ENCODE peak calls at places on chromosome 11, in four cellular contexts. Y, U, K and I are unnamed samples.

GRCh38 chr11:31802990-31803812 is 7.9 kb downstream of the PAX6 start:
- DNase-seq in K (peak; percentile 54), Y (no peak), U (no peak), I (no peak)

GRCh38 chr11:66951135-66951534 is 7.0 kb downstream of the PC start:
- DNase-seq in K (peak; percentile 62), U (no peak), Y (no peak), I (no peak)

GRCh38 chr11:118914178-118914918 is 11.4 kb downstream of the BCL9L start:
- DNase-seq in U (no peak), Y (no peak), K (peak; percentile 51), I (no peak)

GRCh38 chr11:86869966-86870570 is 69.7 kb downstream of the PRSS23 start:
- DNase-seq in Y (peak; percentile 51), K (peak; percentile 74), U (peak; percentile 63), I (peak; percentile 67)

GRCh38 chr11:9506489-9507343 is 45.9 kb downstream of the ZNF143 start:
- DNase-seq in K (peak; percentile 92), Y (peak; percentile 74), U (peak; percentile 81), I (peak; percentile 77)

GRCh38 chr11:69552951-69553350 is 71.5 kb downstream of the LINC01488 start:
- DNase-seq in U (no peak), K (no peak), Y (no peak), I (no peak)

GRCh38 chr11:74672956-74673895 is 58.0 kb downstream of the CHRDL2 start:
- DNase-seq in Y (no peak), K (no peak), U (peak; percentile 100), I (peak; percentile 95)

GRCh38 chr11:14764899-14765527 is 121.4 kb downstream of the PDE3B start:
- DNase-seq in U (peak; percentile 3), Y (no peak), K (no peak), I (peak; percentile 52)

GRCh38 chr11:129202646-129203045 is 10.5 kb upstream of the ARHGAP32 start:
- DNase-seq in Y (no peak), U (no peak), K (no peak), I (no peak)

GRCh38 chr11:125457814-125458343 is 38.2 kb downstream of the FEZ1 start:
- DNase-seq in K (peak; percentile 18), U (peak; percentile 81), Y (no peak), I (no peak)

GRCh38 chr11:124746621-124747243 is 5.3 kb downstream of the VSIG2 start:
- DNase-seq in K (peak; percentile 93), Y (no peak), U (peak; percentile 72), I (peak; percentile 74)

GRCh38 chr11:65404210-65404609 is 17.8 kb downstream of the FRMD8 start:
- DNase-seq in Y (no peak), K (no peak), U (no peak), I (no peak)

GRCh38 chr11:132626446-132626845 is 905.9 kb downstream of the OPCML start:
- DNase-seq in Y (no peak), U (no peak), K (no peak), I (no peak)

GRCh38 chr11:75013051-75013450 is 24.3 kb downstream of the NEU3 start:
- DNase-seq in K (peak; percentile 25), U (peak; percentile 45), Y (no peak), I (peak; percentile 18)

GRCh38 chr11:128904303-128904871 is 13.2 kb downstream of the KCNJ5 start:
- DNase-seq in U (no peak), Y (no peak), K (peak; percentile 20), I (peak; percentile 30)

GRCh38 chr11:90330632-90331031 is 107.8 kb upstream of the CHORDC1 start:
- DNase-seq in K (no peak), Y (no peak), U (no peak), I (no peak)

GRCh38 chr11:27281740-27282139 is 81.3 kb downstream of the CCDC34 start:
- DNase-seq in K (peak; percentile 97), Y (no peak), U (no peak), I (no peak)

GRCh38 chr11:107691003-107691402 is 20.9 kb downstream of the SLN start:
- DNase-seq in U (peak; percentile 36), Y (no peak), K (no peak), I (no peak)
- H2AK5ac ChIP-seq in U (no peak overlapping the region), Y (no peak overlapping the region), K (no peak overlapping the region), I (no peak overlapping the region)

DNA sequence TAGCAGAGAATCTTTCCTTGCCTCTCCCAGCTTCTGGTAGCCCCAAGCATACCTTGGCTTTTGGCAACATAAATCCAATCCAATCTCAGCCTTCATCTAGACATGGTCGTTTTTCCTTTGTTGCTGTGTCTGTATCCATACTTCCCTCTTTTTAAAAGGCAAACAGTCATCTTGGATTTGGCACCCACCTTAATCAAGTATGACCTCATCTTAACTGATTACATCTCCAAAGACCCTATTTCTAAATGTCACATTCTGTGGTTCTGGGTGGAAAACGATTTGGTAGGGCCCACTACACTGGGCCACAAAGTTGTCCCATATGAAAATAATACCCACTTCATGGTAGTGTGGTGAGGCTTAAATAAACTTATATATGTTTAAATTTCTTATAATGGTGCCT is 852 bp downstream of the BUD13 start:
- DNase-seq in Y (no peak), U (no peak), K (peak; percentile 22), I (peak; percentile 14)
- H2AK5ac ChIP-seq in Y (no peak overlapping the region), U (peak overlapping the region; percentile 2), K (no peak overlapping the region), I (no peak overlapping the region)

GRCh38 chr11:78170413-78170812 is 18.0 kb downstream of the KCTD21 start:
- DNase-seq in Y (no peak), U (no peak), K (no peak), I (no peak)
- H2AK5ac ChIP-seq in Y (peak overlapping the region; percentile 11), U (peak overlapping the region; percentile 52), K (no peak overlapping the region), I (no peak overlapping the region)

GRCh38 chr11:116881153-116881552 is 43.7 kb upstream of the APOA1 start:
- DNase-seq in U (no peak), Y (no peak), K (no peak), I (no peak)
- H2AK5ac ChIP-seq in U (peak overlapping the region; percentile 84), Y (no peak overlapping the region), K (no peak overlapping the region), I (peak overlapping the region; percentile 5)

DNA sequence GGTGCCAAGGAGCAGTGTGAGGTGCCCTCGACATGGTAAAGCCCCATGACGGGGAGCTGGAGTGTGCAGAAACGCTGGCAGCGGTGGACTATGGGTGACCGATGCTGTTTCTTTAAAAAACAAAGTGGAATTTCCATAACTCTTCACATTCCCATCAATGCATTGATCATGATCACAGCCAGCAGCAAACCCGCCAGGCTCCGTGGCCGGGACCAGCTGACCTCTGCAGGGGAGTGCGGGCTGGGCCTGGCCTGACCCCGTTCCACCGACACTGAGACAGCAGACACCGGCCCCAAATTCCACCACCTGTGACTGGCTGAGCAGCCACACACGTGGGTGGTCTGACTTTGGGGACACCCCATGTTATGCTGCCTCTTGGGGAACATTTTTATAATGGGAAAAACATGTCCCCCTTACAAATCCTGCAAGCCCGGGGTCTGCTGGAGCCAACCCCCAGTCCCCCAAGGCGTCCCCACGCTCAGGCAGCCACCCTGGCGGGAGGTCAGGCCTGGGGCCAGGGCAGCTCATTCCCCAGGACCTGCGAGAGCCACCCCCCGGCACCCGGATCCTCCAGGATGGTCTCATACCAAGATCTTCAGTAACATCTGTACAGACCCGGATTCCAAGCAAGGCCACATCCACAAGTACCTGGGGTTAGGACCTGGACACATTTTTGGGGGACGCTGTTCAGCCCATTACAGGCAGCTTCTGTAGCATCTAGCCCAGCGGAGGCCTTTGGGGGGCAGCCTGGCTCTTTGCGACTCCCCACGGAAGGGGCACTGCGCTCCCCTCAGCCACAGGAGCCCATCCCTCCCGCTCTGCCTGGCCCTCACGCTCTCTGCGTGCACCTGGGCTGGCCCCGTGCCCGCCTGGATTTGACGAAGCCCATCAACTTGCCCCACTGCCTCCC is 20.6 kb downstream of the OSBPL5 start:
- DNase-seq in U (no peak), Y (no peak), K (no peak), I (no peak)
- H2AK5ac ChIP-seq in U (no peak overlapping the region), Y (no peak overlapping the region), K (no peak overlapping the region), I (no peak overlapping the region)